ENCODE peak calls at places on chromosomes 13 and 19, in eight cellular contexts. X is GM23338, I is IMR-90, A is fibroblast of lung, Z is GM23248, G is OCI-LY7, Y is mesendoderm, D is neural progenitor cell. F is an unnamed sample.

GRCh38 chr19:5150902-5151741 is 182.2 kb downstream of the KDM4B start:
- DNase-seq in X (peak), Y (no peak), A (no peak), Z (no peak), D (no peak), G (no peak), I (no peak), F (no peak)

GRCh38 chr19:41616785-41617621 is 9.9 kb downstream of the CEACAM4 start:
- DNase-seq in X (peak), G (peak), Z (peak), A (peak), I (peak), D (peak), Y (peak), F (peak)

GRCh38 chr19:18366027-18366435 is 19.9 kb upstream of the GDF15 start:
- DNase-seq in I (no peak), D (no peak), Z (peak), Y (no peak), G (no peak), X (no peak), A (no peak), F (no peak)

GRCh38 chr13:111886217-111886945 is 180.6 kb upstream of the SOX1 start:
- DNase-seq in G (no peak), D (no peak), X (no peak), I (no peak), Z (no peak), Y (no peak), A (no peak), F (no peak)

GRCh38 chr19:36418287-36419001 is at the start of gene ZFP82:
- DNase-seq in I (peak), Y (peak), D (peak), Z (peak), G (peak), X (peak), A (peak), F (peak)

GRCh38 chr13:106471957-106472543 is 63.4 kb downstream of the EFNB2 start:
- DNase-seq in Y (peak), X (peak), Z (peak), I (peak), G (no peak), A (peak), D (peak), F (peak)

GRCh38 chr19:7685546-7686445 is 5.2 kb downstream of the TRAPPC5 start:
- DNase-seq in Y (no peak), Z (no peak), I (no peak), G (no peak), D (no peak), A (no peak), X (no peak), F (no peak)

GRCh38 chr13:33108620-33109019 is 92.4 kb downstream of the KL start:
- DNase-seq in G (no peak), I (peak), Y (no peak), D (no peak), X (no peak), Z (peak), A (peak), F (no peak)

GRCh38 chr19:35123573-35123972 is 8.0 kb downstream of the FXYD3 start:
- DNase-seq in A (no peak), Y (no peak), G (no peak), D (no peak), X (no peak), I (no peak), Z (peak), F (peak)

GRCh38 chr13:108734676-108735075 is 105.3 kb downstream of the MYO16 start:
- DNase-seq in D (peak), G (no peak), Z (no peak), A (no peak), X (peak), Y (peak), I (no peak), F (peak)

GRCh38 chr19:35253316-35254286 is 4.8 kb downstream of the LSR start:
- DNase-seq in I (no peak), Z (no peak), A (no peak), Y (peak), D (no peak), G (no peak), X (peak), F (no peak)

GRCh38 chr13:27053902-27054595 is 117.6 kb downstream of the USP12 start:
- DNase-seq in I (peak), D (no peak), G (no peak), X (no peak), A (peak), Z (peak), Y (peak), F (peak)

GRCh38 chr19:13212759-13213330 is 62.6 kb downstream of the IER2 start:
- DNase-seq in I (peak), D (peak), X (peak), Z (peak), Y (peak), G (peak), A (peak), F (peak)

GRCh38 chr13:89726690-89727435 is 1620.6 kb upstream of the MIR17HG start:
- DNase-seq in Y (no peak), I (peak), G (no peak), Z (peak), D (no peak), A (peak), X (no peak), F (peak)

GRCh38 chr13:45278096-45278645 is 62.8 kb downstream of the TPT1 start:
- DNase-seq in Z (no peak), X (no peak), I (no peak), D (no peak), Y (no peak), G (no peak), A (peak), F (no peak)

GRCh38 chr13:98285317-98285716 is 108.2 kb upstream of the RNF113B start:
- DNase-seq in Z (no peak), I (peak), D (no peak), A (peak), Y (peak), G (no peak), X (no peak), F (no peak)

GRCh38 chr19:22831211-22831610 is 880 bp upstream of the ZNF723 start:
- DNase-seq in X (no peak), A (no peak), D (no peak), I (no peak), Z (no peak), Y (no peak), G (no peak), F (no peak)

GRCh38 chr13:111486331-111486730 is 165.9 kb downstream of the TEX29 start:
- DNase-seq in I (no peak), A (no peak), D (no peak), X (no peak), Y (no peak), G (no peak), Z (no peak), F (no peak)

GRCh38 chr13:44311011-44311481 is 62.6 kb upstream of the SERP2 start:
- DNase-seq in Y (no peak), X (no peak), G (no peak), D (no peak), I (peak), Z (peak), A (peak), F (peak)

GRCh38 chr13:112722433-112723250 is 32.8 kb downstream of the ATP11A start:
- DNase-seq in Y (peak), A (peak), X (peak), D (no peak), Z (peak), I (peak), G (no peak), F (peak)

GRCh38 chr13:112687836-112688559 is 1.8 kb upstream of the ATP11A start:
- DNase-seq in A (no peak), I (no peak), X (no peak), Y (no peak), D (no peak), Z (no peak), G (no peak), F (no peak)

GRCh38 chr19:11379857-11380350 is 4.2 kb downstream of the EPOR start:
- DNase-seq in G (no peak), A (no peak), Y (no peak), D (no peak), Z (no peak), X (no peak), I (no peak), F (peak)

GRCh38 chr13:48851707-48852106 is 124.0 kb upstream of the FNDC3A start:
- DNase-seq in A (no peak), Y (no peak), X (no peak), G (no peak), I (no peak), D (no peak), Z (no peak), F (no peak)

GRCh38 chr13:48852911-48853310 is 122.8 kb upstream of the FNDC3A start:
- DNase-seq in D (no peak), A (no peak), I (no peak), Z (no peak), Y (no peak), X (no peak), G (no peak), F (no peak)

GRCh38 chr13:48857576-48857975 is 118.1 kb upstream of the FNDC3A start:
- DNase-seq in A (no peak), X (no peak), G (no peak), Y (no peak), I (no peak), Z (no peak), D (no peak), F (no peak)

GRCh38 chr13:48849515-48849914 is 126.2 kb upstream of the FNDC3A start:
- DNase-seq in D (no peak), I (no peak), G (no peak), Y (peak), Z (no peak), X (peak), A (no peak), F (no peak)

GRCh38 chr13:48853381-48854102 is 122.2 kb upstream of the FNDC3A start:
- DNase-seq in D (no peak), X (no peak), Y (no peak), G (no peak), Z (peak), I (peak), A (peak), F (no peak)
- H3K4me2 ChIP-seq in D (no peak), X (no peak), Y (no peak), G (no peak), Z (no peak), I (peak), A (no peak), F (no peak)

DNA sequence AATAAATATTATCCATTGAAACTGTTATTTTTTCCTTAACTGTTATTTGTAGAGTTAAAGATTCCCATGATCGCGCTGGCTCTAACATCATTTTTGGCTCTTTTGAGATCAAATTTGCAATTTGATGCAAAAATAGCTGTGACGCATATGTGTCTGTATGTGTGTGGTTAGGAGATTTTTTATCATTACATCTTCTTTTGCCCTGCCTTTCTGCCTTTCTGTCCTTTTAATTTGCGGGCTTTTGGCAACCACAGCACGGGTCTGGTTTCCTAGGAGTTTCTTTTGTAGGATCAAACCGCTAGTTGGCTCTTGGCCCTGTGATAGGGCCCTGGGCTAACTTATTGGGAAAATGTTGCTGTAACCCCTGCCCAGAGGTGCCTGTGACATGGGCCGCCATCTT is 37.3 kb upstream of the ALOX5AP start:
- DNase-seq in G (no peak), I (peak), A (peak), D (no peak), Y (no peak), X (no peak), Z (peak), F (no peak)
- H3K4me2 ChIP-seq in G (no peak), I (peak), A (peak), D (no peak), Y (no peak), X (no peak), Z (peak), F (no peak)

GRCh38 chr13:110442946-110443632 is 118.4 kb downstream of the RAB20 start:
- DNase-seq in X (no peak), Y (no peak), A (peak), Z (peak), D (no peak), G (no peak), I (peak), F (peak)

GRCh38 chr13:110444226-110444653 is 117.3 kb downstream of the RAB20 start:
- DNase-seq in X (no peak), A (peak), Y (no peak), G (no peak), D (no peak), Z (no peak), I (peak), F (peak)

GRCh38 chr13:110445183-110445582 is 116.3 kb downstream of the RAB20 start:
- DNase-seq in D (no peak), I (peak), Y (no peak), X (no peak), Z (peak), G (no peak), A (peak), F (no peak)

GRCh38 chr13:110445722-110446569 is 115.6 kb downstream of the RAB20 start:
- DNase-seq in A (no peak), Z (no peak), G (no peak), X (no peak), I (peak), Y (no peak), D (no peak), F (peak)

DNA sequence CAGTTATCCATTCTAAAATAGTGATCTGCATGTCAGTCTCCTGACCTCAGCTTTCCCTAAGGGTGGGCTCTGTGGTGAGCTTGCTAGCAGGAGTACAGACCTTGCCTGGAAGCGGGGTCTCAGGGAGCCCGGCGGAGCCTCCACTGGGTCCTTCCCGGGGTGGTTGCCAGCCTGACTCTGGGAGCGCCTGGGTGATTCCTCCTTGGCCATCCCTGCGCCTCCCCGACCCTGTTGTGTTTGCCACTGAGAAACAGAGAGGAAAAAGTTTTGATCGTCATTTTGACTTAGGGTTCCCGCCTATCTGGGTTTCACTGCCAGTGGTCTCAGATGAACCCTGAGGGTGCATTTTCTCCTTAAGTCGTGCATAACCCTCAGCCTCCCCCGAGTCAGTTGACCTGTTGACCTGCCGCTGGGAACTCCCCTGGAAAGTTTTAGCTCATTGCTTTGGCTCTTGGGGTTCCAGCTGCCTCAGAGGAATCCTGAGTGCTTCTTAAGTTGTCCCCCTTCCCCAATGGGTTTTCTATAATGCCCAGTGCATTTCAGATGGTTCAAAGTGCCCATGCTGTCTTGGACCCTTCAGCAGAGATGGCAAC is 117.8 kb downstream of the RAB20 start:
- DNase-seq in Y (no peak), Z (no peak), G (no peak), D (no peak), A (no peak), I (no peak), X (no peak), F (no peak)
- H3K4me2 ChIP-seq in Y (no peak), Z (peak), G (no peak), D (no peak), A (no peak), I (no peak), X (no peak), F (peak)

GRCh38 chr13:114118763-114119123 is 13.7 kb downstream of the RASA3 start:
- DNase-seq in D (no peak), I (peak), G (no peak), Y (no peak), A (peak), Z (peak), X (no peak), F (peak)
- H3K4me2 ChIP-seq in D (peak), I (peak), G (no peak), Y (no peak), A (peak), Z (peak), X (peak), F (peak)

DNA sequence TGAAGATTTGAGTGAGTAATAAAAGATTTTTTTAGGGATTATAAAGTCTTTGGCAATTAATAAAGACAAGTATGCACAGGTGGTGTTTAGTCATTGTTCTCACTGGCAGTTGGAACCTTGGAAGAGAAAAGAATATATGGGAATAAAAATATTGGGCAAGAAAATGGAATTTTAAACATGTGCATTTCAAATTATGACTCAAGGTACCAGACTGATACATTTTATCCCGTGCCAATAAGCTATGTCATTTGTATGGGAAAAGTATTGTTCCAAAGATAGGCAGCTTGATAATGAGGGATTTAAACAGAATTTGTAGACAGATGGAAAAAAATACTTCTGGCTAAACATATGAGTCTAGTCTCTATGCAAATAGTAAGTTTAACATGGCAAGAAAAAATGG is 169.6 kb upstream of the UFM1 start:
- DNase-seq in G (no peak), X (no peak), I (peak), D (no peak), Y (no peak), Z (peak), A (peak), F (peak)
- H3K4me2 ChIP-seq in G (no peak), X (no peak), I (no peak), D (no peak), Y (no peak), Z (peak), A (no peak), F (no peak)

DNA sequence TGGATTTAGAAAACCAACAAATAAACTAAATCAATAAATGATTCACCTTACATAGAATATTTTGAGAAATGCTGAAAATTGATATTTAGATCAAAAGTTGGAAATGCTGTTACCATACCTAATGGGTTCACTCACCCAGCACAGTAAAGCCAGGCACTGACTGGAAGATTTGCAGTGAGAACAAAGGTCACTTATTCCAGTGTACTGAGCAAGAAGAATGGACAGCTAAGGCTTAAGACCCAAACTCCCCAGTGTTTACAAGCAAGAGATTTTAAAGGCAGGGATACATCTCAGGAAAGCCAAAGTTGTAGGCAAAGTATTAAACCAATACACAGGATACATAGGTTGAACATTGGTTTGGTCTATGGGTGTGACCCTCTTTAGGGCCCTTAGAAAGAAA is 523.9 kb upstream of the PCDH9 start:
- DNase-seq in Y (no peak), I (no peak), Z (no peak), D (peak), X (no peak), G (no peak), A (no peak), F (no peak)
- H3K4me2 ChIP-seq in Y (no peak), I (no peak), Z (no peak), D (peak), X (no peak), G (no peak), A (no peak), F (no peak)

DNA sequence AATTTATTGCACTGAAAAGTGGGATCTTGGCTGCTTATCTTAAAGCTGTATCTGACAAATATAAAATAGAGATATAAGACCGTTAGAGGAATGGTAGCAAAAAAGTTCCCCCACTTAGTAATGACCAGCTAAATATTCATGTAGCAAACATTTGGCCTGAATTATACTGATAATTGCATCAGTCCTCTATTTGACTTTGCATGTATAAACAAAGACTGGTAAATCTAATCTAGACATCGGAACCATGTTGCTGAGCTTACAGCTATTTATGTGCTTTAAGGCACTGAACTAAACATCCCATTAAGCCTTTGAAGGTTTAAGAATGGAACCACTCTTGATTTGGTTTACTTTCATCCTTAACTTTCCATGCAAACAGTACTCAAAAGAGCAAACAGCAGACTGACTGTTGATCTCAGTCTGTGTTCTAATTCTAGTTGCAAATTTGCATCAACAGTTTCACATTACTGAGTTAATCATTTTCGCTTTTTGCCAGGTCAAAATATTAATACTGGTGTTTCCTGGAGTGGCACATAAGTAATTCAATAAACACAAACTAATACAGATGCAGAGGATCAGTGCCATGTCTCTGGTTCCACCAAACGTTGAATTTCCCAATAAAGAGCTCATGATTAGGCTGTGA is 203.5 kb upstream of the HTR2A start:
- DNase-seq in G (no peak), A (no peak), X (no peak), I (peak), D (no peak), Y (no peak), Z (no peak), F (no peak)
- H3K4me2 ChIP-seq in G (peak), A (no peak), X (no peak), I (no peak), D (no peak), Y (no peak), Z (no peak), F (no peak)

DNA sequence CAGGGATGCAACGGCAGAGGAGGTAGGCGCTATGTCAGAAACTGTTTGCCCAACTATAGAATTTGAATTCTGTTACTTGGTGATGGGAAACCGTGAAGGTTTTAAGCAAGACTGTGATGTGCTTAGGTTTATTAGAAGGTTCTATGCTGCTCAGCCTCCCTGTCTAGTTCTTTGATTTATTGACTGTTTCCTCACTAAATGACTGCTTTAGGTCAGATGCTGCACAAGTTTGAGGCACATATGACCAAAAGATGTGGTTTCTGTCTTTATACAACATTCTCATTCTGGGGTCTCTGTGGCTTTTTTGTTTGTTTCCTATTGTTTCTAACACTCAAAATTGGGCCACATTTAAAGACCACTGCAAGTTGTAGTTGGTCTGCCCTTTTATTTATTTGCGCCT is 323.0 kb upstream of the OBI1 start:
- DNase-seq in G (no peak), Y (no peak), A (no peak), D (no peak), X (no peak), Z (no peak), I (no peak), F (no peak)
- H3K4me2 ChIP-seq in G (no peak), Y (no peak), A (no peak), D (no peak), X (no peak), Z (no peak), I (no peak), F (no peak)

GRCh38 chr13:54383604-54384003 is 1355.0 kb downstream of the OLFM4 start:
- DNase-seq in X (peak), D (peak), Z (no peak), Y (peak), I (no peak), G (no peak), A (no peak), F (no peak)

GRCh38 chr13:54379461-54379860 is 1350.8 kb downstream of the OLFM4 start:
- DNase-seq in Y (no peak), D (no peak), A (no peak), I (no peak), G (no peak), Z (no peak), X (no peak), F (no peak)
- H3K4me2 ChIP-seq in Y (no peak), D (no peak), A (no peak), I (no peak), G (no peak), Z (no peak), X (no peak), F (no peak)

GRCh38 chr13:60351326-60351725 is 45.7 kb upstream of the TDRD3 start:
- DNase-seq in Z (peak), X (no peak), D (no peak), I (peak), Y (no peak), A (peak), G (no peak), F (peak)
- H3K4me2 ChIP-seq in Z (no peak), X (no peak), D (no peak), I (no peak), Y (no peak), A (no peak), G (no peak), F (no peak)